ENCODE peak calls at places on chromosome 20, in four cellular contexts. One of them, this sample, is unnamed.

GRCh38 chr20:45972500-45973183 is 639 bp upstream of the ZNF335 start:
- DNase-seq in Panc1: no peak
- DNase-seq in fibroblast of gingiva: no peak
- DNase-seq in natural killer cell: no peak
- DNase-seq in this sample: peak; percentile 89

GRCh38 chr20:48339147-48339985 is 488.4 kb downstream of the PREX1 start:
- DNase-seq in fibroblast of gingiva: no peak
- DNase-seq in Panc1: no peak
- DNase-seq in natural killer cell: no peak
- DNase-seq in this sample: no peak

GRCh38 chr20:37383229-37383989 is 37.5 kb downstream of the SRC start:
- DNase-seq in natural killer cell: no peak
- DNase-seq in Panc1: no peak
- DNase-seq in fibroblast of gingiva: no peak
- DNase-seq in this sample: no peak

GRCh38 chr20:58715709-58716475 is 23.3 kb downstream of the NPEPL1 start:
- DNase-seq in natural killer cell: peak; percentile 9
- DNase-seq in fibroblast of gingiva: no peak
- DNase-seq in Panc1: no peak
- DNase-seq in this sample: no peak

GRCh38 chr20:44532981-44533331 is 11.1 kb upstream of the SERINC3 start:
- DNase-seq in Panc1: no peak
- DNase-seq in natural killer cell: no peak
- DNase-seq in fibroblast of gingiva: peak; percentile 15
- DNase-seq in this sample: no peak

GRCh38 chr20:48685300-48685699 is 142.5 kb downstream of the PREX1 start:
- DNase-seq in natural killer cell: no peak
- DNase-seq in Panc1: no peak
- DNase-seq in fibroblast of gingiva: no peak
- DNase-seq in this sample: no peak

GRCh38 chr20:46814366-46815232 is 80.0 kb upstream of the EYA2 start:
- DNase-seq in natural killer cell: no peak
- DNase-seq in Panc1: peak; percentile 57
- DNase-seq in fibroblast of gingiva: no peak
- DNase-seq in this sample: peak; percentile 50

GRCh38 chr20:905999-906520 is 10.1 kb downstream of the ANGPT4 start:
- DNase-seq in natural killer cell: no peak
- DNase-seq in Panc1: no peak
- DNase-seq in fibroblast of gingiva: no peak
- DNase-seq in this sample: no peak

GRCh38 chr20:51411867-51412266 is 130.7 kb downstream of the NFATC2 start:
- DNase-seq in fibroblast of gingiva: no peak
- DNase-seq in natural killer cell: no peak
- DNase-seq in Panc1: no peak
- DNase-seq in this sample: no peak

GRCh38 chr20:25285091-25285647 is 37.3 kb downstream of the PYGB start:
- DNase-seq in fibroblast of gingiva: no peak
- DNase-seq in Panc1: no peak
- DNase-seq in natural killer cell: no peak
- DNase-seq in this sample: no peak

GRCh38 chr20:61901421-61902212 is 164.1 kb downstream of the TAF4 start:
- DNase-seq in natural killer cell: no peak
- DNase-seq in Panc1: no peak
- DNase-seq in fibroblast of gingiva: no peak
- DNase-seq in this sample: no peak

GRCh38 chr20:61805365-61805764 is 260.3 kb downstream of the TAF4 start:
- DNase-seq in natural killer cell: no peak
- DNase-seq in fibroblast of gingiva: no peak
- DNase-seq in Panc1: no peak
- DNase-seq in this sample: no peak

GRCh38 chr20:18414140-18414539 is 52.7 kb downstream of the DZANK1 start:
- DNase-seq in natural killer cell: no peak
- DNase-seq in fibroblast of gingiva: no peak
- DNase-seq in Panc1: no peak
- DNase-seq in this sample: no peak

GRCh38 chr20:34045294-34045693 is 51.6 kb downstream of the RALY start:
- DNase-seq in fibroblast of gingiva: no peak
- DNase-seq in Panc1: no peak
- DNase-seq in natural killer cell: no peak
- DNase-seq in this sample: no peak

GRCh38 chr20:19975901-19976300 is 41.3 kb upstream of the NAA20 start:
- DNase-seq in Panc1: no peak
- DNase-seq in fibroblast of gingiva: peak; percentile 13
- DNase-seq in natural killer cell: no peak
- DNase-seq in this sample: no peak

GRCh38 chr20:24678351-24679106 is 209.1 kb downstream of the SYNDIG1 start:
- DNase-seq in fibroblast of gingiva: no peak
- DNase-seq in Panc1: no peak
- DNase-seq in natural killer cell: no peak
- DNase-seq in this sample: no peak